ENCODE peak calls at places on chromosomes 2 and 18, in ten cellular contexts. Z, O, D, K, I, J, Q, V, G and W are unnamed samples.

GRCh38 chr2:102114290-102114721 is 28.2 kb upstream of the IL1R1 start:
- DNase-seq in J (no peak), Z (no peak), K (no peak), V (no peak), Q (no peak), I (no peak), G (no peak), D (no peak), O (no peak), W (no peak)

GRCh38 chr2:62042944-62043343 is 137.5 kb downstream of the COMMD1 start:
- DNase-seq in V (no peak), O (no peak), Z (no peak), I (no peak), Q (no peak), J (no peak), G (no peak), D (no peak), K (no peak), W (peak; percentile 18)

GRCh38 chr2:240800241-240800640 is 19.8 kb downstream of the KIF1A start:
- DNase-seq in K (no peak), G (peak; percentile 32), Z (no peak), O (no peak), V (no peak), J (peak; percentile 62), Q (no peak), D (peak; percentile 51), I (peak; percentile 51), W (no peak)

GRCh38 chr2:101251844-101252407 is 760 bp upstream of the CNOT11 start:
- DNase-seq in G (peak; percentile 57), J (no peak), K (peak; percentile 54), V (peak; percentile 73), D (no peak), Q (peak; percentile 60), Z (no peak), O (peak; percentile 39), I (no peak), W (no peak)

GRCh38 chr18:24795129-24795528 is 334.7 kb downstream of the HRH4 start:
- DNase-seq in J (no peak), V (no peak), D (no peak), O (no peak), K (no peak), Z (no peak), G (no peak), I (no peak), Q (no peak), W (no peak)

GRCh38 chr2:107334311-107334710 is 448.3 kb upstream of the ST6GAL2 start:
- DNase-seq in D (no peak), O (no peak), Q (no peak), J (no peak), Z (no peak), G (no peak), I (no peak), K (no peak), V (no peak), W (no peak)

GRCh38 chr2:110732422-110733413 is at the start of gene ACOXL:
- DNase-seq in I (no peak), G (peak; percentile 64), J (no peak), V (peak; percentile 39), Q (peak; percentile 73), D (peak; percentile 91), O (peak; percentile 82), K (no peak), Z (no peak), W (no peak)

GRCh38 chr2:162037886-162038285 is 36.1 kb downstream of the DPP4 start:
- DNase-seq in V (no peak), Q (no peak), J (no peak), O (no peak), D (no peak), I (no peak), G (no peak), Z (no peak), K (no peak), W (no peak)

GRCh38 chr2:23631391-23631790 is 246.4 kb downstream of the KLHL29 start:
- DNase-seq in Z (no peak), G (no peak), K (no peak), D (no peak), O (no peak), Q (no peak), J (no peak), I (no peak), V (no peak), W (no peak)

GRCh38 chr18:70289351-70290330 is 796 bp downstream of the SOCS6 start:
- DNase-seq in I (no peak), V (peak; percentile 39), Z (peak; percentile 42), J (no peak), D (peak; percentile 91), G (peak; percentile 76), K (peak; percentile 63), Q (peak; percentile 49), O (peak; percentile 49), W (no peak)

GRCh38 chr2:151162185-151162584 is 99.5 kb downstream of the RBM43 start:
- DNase-seq in G (no peak), J (no peak), Z (no peak), I (no peak), Q (no peak), K (no peak), D (no peak), V (no peak), O (no peak), W (no peak)

GRCh38 chr2:112920923-112921532 is 10.1 kb downstream of the IL37 start:
- DNase-seq in K (no peak), I (no peak), J (no peak), D (no peak), O (no peak), G (no peak), V (no peak), Q (no peak), Z (no peak), W (no peak)

GRCh38 chr2:28621172-28622100 is 125.6 kb downstream of the PLB1 start:
- DNase-seq in K (peak; percentile 78), Z (peak; percentile 72), V (peak; percentile 76), J (peak; percentile 96), I (peak; percentile 69), G (peak; percentile 76), D (peak; percentile 76), O (peak; percentile 56), Q (peak; percentile 80), W (peak; percentile 95)

GRCh38 chr2:120441744-120442471 is 96.0 kb downstream of the INHBB start:
- DNase-seq in V (peak; percentile 87), J (peak; percentile 53), O (peak; percentile 64), G (no peak), I (peak; percentile 77), D (peak; percentile 91), K (no peak), Z (peak; percentile 17), Q (peak; percentile 46), W (peak; percentile 88)

DNA sequence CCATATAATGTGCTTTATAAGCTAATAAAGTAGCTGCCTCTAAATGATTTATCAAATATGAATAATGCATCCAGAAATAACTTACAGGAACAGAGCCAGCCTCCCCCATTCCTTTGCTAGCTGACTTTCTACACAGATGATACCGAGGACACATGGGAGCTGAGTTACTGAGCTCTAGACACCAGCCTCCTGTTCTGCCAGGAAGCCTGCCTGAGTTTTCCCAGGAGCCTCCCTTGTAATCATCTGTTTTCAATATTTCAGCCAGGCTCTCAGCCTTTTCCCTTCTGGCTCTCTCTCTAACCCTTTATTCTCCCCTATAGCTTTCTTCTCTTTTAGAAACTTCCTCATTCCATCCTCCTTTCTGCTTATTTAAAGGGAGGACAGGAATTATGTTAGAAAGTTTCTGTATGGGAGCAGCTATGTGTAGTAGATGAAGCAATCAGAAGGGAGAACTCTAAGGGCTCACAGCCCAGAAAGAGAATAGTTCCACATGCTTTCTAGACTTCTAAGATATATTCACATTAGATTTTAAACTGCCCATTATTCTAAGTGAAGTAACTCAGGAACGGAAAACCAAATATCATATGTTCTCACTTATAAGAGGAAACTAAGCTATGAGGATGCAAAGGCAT is 911.7 kb downstream of the TDRD15 start:
- DNase-seq in D (no peak), Z (no peak), Q (no peak), O (no peak), J (no peak), I (no peak), V (no peak), G (no peak), K (no peak), W (no peak)
- H3K4me3 ChIP-seq in D (no peak overlapping the region), Z (no peak overlapping the region), Q (no peak overlapping the region), O (no peak overlapping the region), J (no peak overlapping the region), I (no peak overlapping the region), V (no peak overlapping the region), G (no peak overlapping the region), K (no peak overlapping the region), W (no peak overlapping the region)

DNA sequence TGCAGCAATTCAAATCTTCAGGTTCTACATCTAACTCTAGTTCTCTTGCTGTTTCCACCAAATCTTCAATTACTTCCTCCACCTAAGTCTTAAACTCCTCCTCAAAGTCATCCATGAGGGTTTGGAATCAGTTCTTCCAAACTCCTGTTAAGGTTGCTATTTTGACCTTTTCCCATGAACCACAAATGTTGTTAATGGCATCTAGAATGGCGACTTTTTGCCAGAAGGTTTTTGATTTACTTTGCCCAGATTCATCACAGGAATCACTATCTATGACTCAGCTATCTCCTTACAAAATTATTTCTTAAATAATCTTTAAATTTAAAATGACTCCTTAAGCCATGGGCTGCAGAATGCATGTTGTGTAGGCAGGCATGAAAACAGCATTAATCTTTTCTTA is 368.9 kb upstream of the TNP1 start:
- DNase-seq in V (no peak), D (no peak), J (no peak), I (no peak), Z (no peak), K (no peak), O (no peak), G (no peak), Q (no peak), W (no peak)
- TF ChIP-seq CTCF in V (no peak), D (no peak), J (no peak), I (no peak), Z (no peak), K (no peak), O (no peak), G (no peak), Q (no peak), W (no peak)

GRCh38 chr2:17539596-17539992 is 902 bp upstream of the VSNL1 start:
- DNase-seq in D (no peak), V (peak; percentile 48), O (peak; percentile 23), K (no peak), Z (no peak), G (no peak), J (peak; percentile 66), I (no peak), Q (peak; percentile 63), W (no peak)
- TF ChIP-seq POLR2A in D (no peak), V (no peak), O (no peak), K (no peak), Z (no peak), G (no peak), J (no peak), I (no peak), Q (no peak), W (no peak)

DNA sequence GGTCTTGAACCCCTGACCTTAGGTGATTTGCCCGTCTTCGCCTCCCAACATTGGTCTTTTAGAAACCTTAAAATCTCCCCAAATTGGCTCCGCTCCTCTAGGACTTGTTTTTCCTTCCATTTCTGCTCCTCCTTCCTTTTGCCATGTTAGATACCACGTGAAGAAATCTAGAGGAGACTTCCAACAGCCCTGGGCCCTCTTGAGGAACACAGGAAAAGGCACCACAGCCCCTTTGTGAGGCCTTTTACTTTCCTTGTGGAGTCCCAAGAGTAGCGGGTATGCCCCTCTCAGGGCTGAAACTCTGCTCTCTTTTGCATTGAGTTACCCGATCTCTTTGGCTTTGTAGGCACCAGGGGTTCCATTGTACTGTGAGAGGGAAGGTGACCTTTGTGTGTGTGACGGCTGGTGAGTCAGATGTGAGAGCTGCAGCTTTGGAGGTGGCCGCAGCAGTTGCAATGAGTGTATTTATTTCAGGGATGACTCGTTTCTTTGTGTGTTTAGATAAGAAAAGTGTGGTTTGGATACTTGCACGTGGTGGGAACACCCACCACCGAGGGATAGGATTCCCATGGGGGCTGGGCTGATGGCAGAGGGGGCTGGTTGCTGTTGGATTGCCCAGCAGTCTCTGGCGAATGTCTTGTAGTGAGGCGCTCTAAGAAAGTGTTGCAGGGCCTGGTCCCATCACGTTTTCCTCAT is 218.4 kb upstream of the HS6ST1 start:
- DNase-seq in D (no peak), Q (no peak), I (no peak), Z (peak; percentile 66), G (no peak), J (no peak), V (no peak), K (peak; percentile 92), O (no peak), W (no peak)
- H3K4me3 ChIP-seq in D (no peak overlapping the region), Q (no peak overlapping the region), I (no peak overlapping the region), Z (no peak overlapping the region), G (no peak overlapping the region), J (no peak overlapping the region), V (no peak overlapping the region), K (peak overlapping the region; percentile 43), O (no peak overlapping the region), W (no peak overlapping the region)